ENCODE peak calls at places on chromosomes 5 and 9, in six cellular contexts. One of them, this sample, is unnamed.

GRCh38 chr5:159452480-159453167 is 122.3 kb upstream of the IL12B start:
- DNase-seq in WTC11: no peak
- DNase-seq in A549: no peak
- DNase-seq in endothelial cell of umbilical vein: no peak
- DNase-seq in HepG2: no peak
- DNase-seq in H1: no peak
- DNase-seq in this sample: no peak

GRCh38 chr9:35746583-35746982 is 2.4 kb downstream of the GBA2 start:
- DNase-seq in WTC11: no peak
- DNase-seq in A549: no peak
- DNase-seq in endothelial cell of umbilical vein: peak; percentile 17
- DNase-seq in HepG2: peak; percentile 74
- DNase-seq in H1: no peak
- DNase-seq in this sample: no peak

GRCh38 chr9:7439355-7439978 is 360.1 kb downstream of the DMAC1 start:
- DNase-seq in WTC11: no peak
- DNase-seq in A549: no peak
- DNase-seq in endothelial cell of umbilical vein: no peak
- DNase-seq in HepG2: no peak
- DNase-seq in H1: no peak
- DNase-seq in this sample: no peak

GRCh38 chr9:128845186-128845931 is 15.8 kb upstream of the SPOUT1 start:
- DNase-seq in WTC11: peak; percentile 45
- DNase-seq in A549: no peak
- DNase-seq in endothelial cell of umbilical vein: no peak
- DNase-seq in HepG2: peak; percentile 50
- DNase-seq in H1: no peak
- DNase-seq in this sample: peak; percentile 93

GRCh38 chr5:146721073-146721830 is 157.3 kb downstream of the PPP2R2B start:
- DNase-seq in WTC11: no peak
- DNase-seq in A549: no peak
- DNase-seq in endothelial cell of umbilical vein: no peak
- DNase-seq in HepG2: no peak
- DNase-seq in H1: no peak
- DNase-seq in this sample: no peak

GRCh38 chr5:24353606-24354005 is 291.2 kb downstream of the CDH10 start:
- DNase-seq in WTC11: no peak
- DNase-seq in A549: no peak
- DNase-seq in endothelial cell of umbilical vein: no peak
- DNase-seq in HepG2: no peak
- DNase-seq in H1: no peak
- DNase-seq in this sample: no peak

GRCh38 chr5:154834045-154834444 is 16.4 kb downstream of the FAXDC2 start:
- DNase-seq in WTC11: no peak
- DNase-seq in A549: no peak
- DNase-seq in endothelial cell of umbilical vein: no peak
- DNase-seq in HepG2: peak; percentile 68
- DNase-seq in H1: no peak
- DNase-seq in this sample: no peak

GRCh38 chr5:124512236-124512635 is 234.2 kb downstream of the ZNF608 start:
- DNase-seq in WTC11: no peak
- DNase-seq in A549: no peak
- DNase-seq in endothelial cell of umbilical vein: no peak
- DNase-seq in HepG2: no peak
- DNase-seq in H1: no peak
- DNase-seq in this sample: no peak

GRCh38 chr5:63959177-63959982 is 2.9 kb downstream of the HTR1A start:
- DNase-seq in WTC11: peak; percentile 89
- DNase-seq in A549: no peak
- DNase-seq in endothelial cell of umbilical vein: no peak
- DNase-seq in HepG2: no peak
- DNase-seq in H1: peak; percentile 87
- DNase-seq in this sample: no peak

GRCh38 chr9:112176410-112177010 is 1.4 kb upstream of the SUSD1 start:
- DNase-seq in WTC11: no peak
- DNase-seq in A549: no peak
- DNase-seq in endothelial cell of umbilical vein: no peak
- DNase-seq in HepG2: peak; percentile 42
- DNase-seq in H1: no peak
- DNase-seq in this sample: no peak

GRCh38 chr5:109191153-109191558 is 218.6 kb downstream of the PJA2 start:
- DNase-seq in WTC11: no peak
- DNase-seq in A549: no peak
- DNase-seq in endothelial cell of umbilical vein: peak; percentile 78
- DNase-seq in HepG2: no peak
- DNase-seq in H1: no peak
- DNase-seq in this sample: peak; percentile 40

GRCh38 chr5:137693307-137693950 is 42.5 kb downstream of the KLHL3 start:
- DNase-seq in WTC11: no peak
- DNase-seq in A549: no peak
- DNase-seq in endothelial cell of umbilical vein: no peak
- DNase-seq in HepG2: no peak
- DNase-seq in H1: no peak
- DNase-seq in this sample: no peak

GRCh38 chr5:132265336-132266030 is 8.0 kb downstream of the PDLIM4 start:
- DNase-seq in WTC11: no peak
- DNase-seq in A549: peak; percentile 62
- DNase-seq in endothelial cell of umbilical vein: peak; percentile 98
- DNase-seq in HepG2: peak; percentile 23
- DNase-seq in H1: no peak
- DNase-seq in this sample: no peak

GRCh38 chr9:5389109-5389732 is 48.5 kb downstream of the PLGRKT start:
- DNase-seq in WTC11: no peak
- DNase-seq in A549: no peak
- DNase-seq in endothelial cell of umbilical vein: no peak
- DNase-seq in HepG2: no peak
- DNase-seq in H1: no peak
- DNase-seq in this sample: no peak

GRCh38 chr9:81538929-81539716 is 150.2 kb downstream of the TLE1 start:
- DNase-seq in WTC11: no peak
- DNase-seq in A549: no peak
- DNase-seq in endothelial cell of umbilical vein: no peak
- DNase-seq in HepG2: no peak
- DNase-seq in H1: no peak
- DNase-seq in this sample: no peak

GRCh38 chr9:89815903-89816573 is 211.2 kb downstream of the GADD45G start:
- DNase-seq in WTC11: no peak
- DNase-seq in A549: no peak
- DNase-seq in endothelial cell of umbilical vein: no peak
- DNase-seq in HepG2: no peak
- DNase-seq in H1: no peak
- DNase-seq in this sample: no peak

GRCh38 chr5:91178461-91178860 is 204.7 kb downstream of the ARRDC3 start:
- DNase-seq in WTC11: no peak
- DNase-seq in A549: no peak
- DNase-seq in endothelial cell of umbilical vein: peak; percentile 29
- DNase-seq in HepG2: no peak
- DNase-seq in H1: no peak
- DNase-seq in this sample: no peak

GRCh38 chr5:95600557-95600956 is 19.3 kb upstream of the GPR150 start:
- DNase-seq in WTC11: no peak
- DNase-seq in A549: no peak
- DNase-seq in endothelial cell of umbilical vein: no peak
- DNase-seq in HepG2: no peak
- DNase-seq in H1: no peak
- DNase-seq in this sample: no peak

GRCh38 chr9:33734911-33735310 is 60.5 kb upstream of the PRSS3 start:
- DNase-seq in WTC11: no peak
- DNase-seq in A549: no peak
- DNase-seq in endothelial cell of umbilical vein: no peak
- DNase-seq in HepG2: no peak
- DNase-seq in H1: no peak
- DNase-seq in this sample: no peak

GRCh38 chr9:137673871-137674270 is 55.1 kb downstream of the EHMT1 start:
- DNase-seq in WTC11: no peak
- DNase-seq in A549: no peak
- DNase-seq in endothelial cell of umbilical vein: no peak
- DNase-seq in HepG2: no peak
- DNase-seq in H1: no peak
- DNase-seq in this sample: no peak

GRCh38 chr5:122704247-122705036 is 70.4 kb upstream of the SNX2 start:
- DNase-seq in WTC11: no peak
- DNase-seq in A549: peak; percentile 32
- DNase-seq in endothelial cell of umbilical vein: peak; percentile 39
- DNase-seq in HepG2: peak; percentile 45
- DNase-seq in H1: no peak
- DNase-seq in this sample: peak; percentile 46

GRCh38 chr9:134960701-134961181 is 43.0 kb upstream of the FCN1 start:
- DNase-seq in WTC11: peak; percentile 6
- DNase-seq in A549: no peak
- DNase-seq in endothelial cell of umbilical vein: no peak
- DNase-seq in HepG2: no peak
- DNase-seq in H1: no peak
- DNase-seq in this sample: no peak

GRCh38 chr5:132263548-132264261 is 6.2 kb downstream of the PDLIM4 start:
- DNase-seq in WTC11: no peak
- DNase-seq in A549: peak; percentile 64
- DNase-seq in endothelial cell of umbilical vein: peak; percentile 78
- DNase-seq in HepG2: no peak
- DNase-seq in H1: no peak
- DNase-seq in this sample: peak; percentile 65

GRCh38 chr5:112586596-112587062 is 151.1 kb upstream of the APC start:
- DNase-seq in WTC11: peak; percentile 16
- DNase-seq in A549: no peak
- DNase-seq in endothelial cell of umbilical vein: no peak
- DNase-seq in HepG2: peak; percentile 58
- DNase-seq in H1: no peak
- DNase-seq in this sample: peak; percentile 80

GRCh38 chr5:151480384-151480783 is 33.0 kb downstream of the SLC36A1 start:
- DNase-seq in WTC11: no peak
- DNase-seq in A549: no peak
- DNase-seq in endothelial cell of umbilical vein: no peak
- DNase-seq in HepG2: no peak
- DNase-seq in H1: no peak
- DNase-seq in this sample: no peak

GRCh38 chr5:4374866-4375265 is 765.3 kb upstream of the ADAMTS16 start:
- DNase-seq in WTC11: no peak
- DNase-seq in A549: no peak
- DNase-seq in endothelial cell of umbilical vein: no peak
- DNase-seq in HepG2: no peak
- DNase-seq in H1: no peak
- DNase-seq in this sample: no peak

GRCh38 chr5:141747152-141747640 is 65.2 kb upstream of the ARAP3 start:
- DNase-seq in WTC11: peak; percentile 90
- DNase-seq in A549: no peak
- DNase-seq in endothelial cell of umbilical vein: peak; percentile 52
- DNase-seq in HepG2: no peak
- DNase-seq in H1: peak; percentile 50
- DNase-seq in this sample: peak; percentile 22

GRCh38 chr5:62354028-62354874 is 48.2 kb downstream of the KIF2A start:
- DNase-seq in WTC11: no peak
- DNase-seq in A549: peak; percentile 42
- DNase-seq in endothelial cell of umbilical vein: peak; percentile 76
- DNase-seq in HepG2: peak; percentile 51
- DNase-seq in H1: no peak
- DNase-seq in this sample: peak; percentile 47

GRCh38 chr9:132147839-132148238 is 14.0 kb upstream of the NTNG2 start:
- DNase-seq in WTC11: no peak
- DNase-seq in A549: no peak
- DNase-seq in endothelial cell of umbilical vein: no peak
- DNase-seq in HepG2: no peak
- DNase-seq in H1: no peak
- DNase-seq in this sample: no peak

GRCh38 chr9:132146575-132146974 is 15.3 kb upstream of the NTNG2 start:
- DNase-seq in WTC11: no peak
- DNase-seq in A549: no peak
- DNase-seq in endothelial cell of umbilical vein: no peak
- DNase-seq in HepG2: no peak
- DNase-seq in H1: no peak
- DNase-seq in this sample: no peak

GRCh38 chr9:132147331-132147730 is 14.5 kb upstream of the NTNG2 start:
- DNase-seq in WTC11: no peak
- DNase-seq in A549: no peak
- DNase-seq in endothelial cell of umbilical vein: no peak
- DNase-seq in HepG2: no peak
- DNase-seq in H1: no peak
- DNase-seq in this sample: no peak

GRCh38 chr9:132144708-132145365 is 17.0 kb upstream of the NTNG2 start:
- DNase-seq in WTC11: no peak
- DNase-seq in A549: no peak
- DNase-seq in endothelial cell of umbilical vein: peak; percentile 32
- DNase-seq in HepG2: no peak
- DNase-seq in H1: no peak
- DNase-seq in this sample: no peak

DNA sequence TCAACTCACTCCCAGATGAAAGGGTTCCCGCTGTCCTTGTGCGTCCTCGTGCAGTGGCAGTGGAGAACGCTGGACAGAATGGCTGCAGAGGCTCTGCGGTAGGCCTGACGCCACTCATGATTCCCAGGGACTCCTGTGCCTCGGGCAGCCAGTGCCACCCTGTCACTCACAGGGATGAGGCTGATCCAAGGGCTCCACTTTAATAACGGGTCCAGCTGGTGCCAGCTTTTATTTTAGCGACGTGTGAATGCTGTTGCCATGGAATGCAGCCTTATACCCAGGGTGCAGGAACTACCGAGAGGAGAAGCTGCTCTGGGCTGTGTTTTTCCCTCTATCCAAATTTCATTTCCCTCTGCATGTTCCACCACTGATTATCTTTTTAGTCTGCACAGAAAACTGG is 15.8 kb upstream of the NTNG2 start:
- DNase-seq in WTC11: no peak
- DNase-seq in A549: no peak
- DNase-seq in endothelial cell of umbilical vein: no peak
- DNase-seq in HepG2: no peak
- DNase-seq in H1: no peak
- DNase-seq in this sample: no peak
- TF ChIP-seq JUN in WTC11: no peak
- TF ChIP-seq JUN in A549: no peak
- TF ChIP-seq JUN in endothelial cell of umbilical vein: no peak
- TF ChIP-seq JUN in HepG2: no peak
- TF ChIP-seq JUN in H1: no peak
- TF ChIP-seq JUN in this sample: no peak

GRCh38 chr9:132005896-132006295 is 73.8 kb downstream of the MED27 start:
- DNase-seq in WTC11: no peak
- DNase-seq in A549: no peak
- DNase-seq in endothelial cell of umbilical vein: no peak
- DNase-seq in HepG2: no peak
- DNase-seq in H1: no peak
- DNase-seq in this sample: no peak
- TF ChIP-seq JUN in WTC11: no peak
- TF ChIP-seq JUN in A549: no peak
- TF ChIP-seq JUN in endothelial cell of umbilical vein: no peak
- TF ChIP-seq JUN in HepG2: no peak
- TF ChIP-seq JUN in H1: no peak
- TF ChIP-seq JUN in this sample: no peak

GRCh38 chr5:133819977-133820471 is 148.4 kb downstream of the C5orf15 start:
- DNase-seq in WTC11: no peak
- DNase-seq in A549: no peak
- DNase-seq in endothelial cell of umbilical vein: peak; percentile 5
- DNase-seq in HepG2: no peak
- DNase-seq in H1: no peak
- DNase-seq in this sample: no peak
- TF ChIP-seq JUN in WTC11: no peak
- TF ChIP-seq JUN in A549: no peak
- TF ChIP-seq JUN in endothelial cell of umbilical vein: no peak
- TF ChIP-seq JUN in HepG2: no peak
- TF ChIP-seq JUN in H1: no peak
- TF ChIP-seq JUN in this sample: no peak

GRCh38 chr5:127280494-127281220 is 9.9 kb upstream of the MEGF10 start:
- DNase-seq in WTC11: peak; percentile 12
- DNase-seq in A549: no peak
- DNase-seq in endothelial cell of umbilical vein: no peak
- DNase-seq in HepG2: no peak
- DNase-seq in H1: no peak
- DNase-seq in this sample: no peak
- TF ChIP-seq JUN in WTC11: no peak
- TF ChIP-seq JUN in A549: no peak
- TF ChIP-seq JUN in endothelial cell of umbilical vein: no peak
- TF ChIP-seq JUN in HepG2: no peak
- TF ChIP-seq JUN in H1: no peak
- TF ChIP-seq JUN in this sample: no peak